ENCODE peak calls at places on chromosomes 6 and 20, in eight cellular contexts. One of them, this sample, is unnamed.

GRCh38 chr6:18241208-18241836 is 23.0 kb downstream of the DEK start:
- DNase-seq in NT2/D1: no peak
- DNase-seq in psoas muscle: no peak
- DNase-seq in kidney: no peak
- DNase-seq in stomach: no peak
- DNase-seq in heart left ventricle: no peak
- DNase-seq in HCT116: peak; percentile 59
- DNase-seq in IMR-90: peak; percentile 38
- DNase-seq in this sample: no peak

GRCh38 chr6:47419621-47420020 is 58.0 kb upstream of the CD2AP start:
- DNase-seq in NT2/D1: no peak
- DNase-seq in psoas muscle: no peak
- DNase-seq in kidney: no peak
- DNase-seq in stomach: no peak
- DNase-seq in heart left ventricle: no peak
- DNase-seq in HCT116: no peak
- DNase-seq in IMR-90: no peak
- DNase-seq in this sample: no peak

GRCh38 chr20:33733654-33734576 is 2.1 kb downstream of the ZNF341 start:
- DNase-seq in NT2/D1: no peak
- DNase-seq in psoas muscle: no peak
- DNase-seq in kidney: no peak
- DNase-seq in stomach: peak; percentile 32
- DNase-seq in heart left ventricle: no peak
- DNase-seq in HCT116: no peak
- DNase-seq in IMR-90: peak; percentile 64
- DNase-seq in this sample: no peak

GRCh38 chr6:14278000-14278399 is 160.4 kb downstream of the CD83 start:
- DNase-seq in NT2/D1: no peak
- DNase-seq in psoas muscle: no peak
- DNase-seq in kidney: no peak
- DNase-seq in stomach: no peak
- DNase-seq in heart left ventricle: no peak
- DNase-seq in HCT116: no peak
- DNase-seq in IMR-90: peak; percentile 8
- DNase-seq in this sample: no peak

GRCh38 chr6:158870418-158870957 is 51.3 kb upstream of the EZR start:
- DNase-seq in NT2/D1: no peak
- DNase-seq in psoas muscle: no peak
- DNase-seq in kidney: no peak
- DNase-seq in stomach: no peak
- DNase-seq in heart left ventricle: no peak
- DNase-seq in HCT116: no peak
- DNase-seq in IMR-90: no peak
- DNase-seq in this sample: no peak

GRCh38 chr6:21739838-21740237 is 146.3 kb downstream of the SOX4 start:
- DNase-seq in NT2/D1: no peak
- DNase-seq in psoas muscle: no peak
- DNase-seq in kidney: no peak
- DNase-seq in stomach: no peak
- DNase-seq in heart left ventricle: no peak
- DNase-seq in HCT116: no peak
- DNase-seq in IMR-90: no peak
- DNase-seq in this sample: no peak

GRCh38 chr20:20363449-20364015 is 4.4 kb upstream of the INSM1 start:
- DNase-seq in NT2/D1: no peak
- DNase-seq in psoas muscle: no peak
- DNase-seq in kidney: no peak
- DNase-seq in stomach: no peak
- DNase-seq in heart left ventricle: no peak
- DNase-seq in HCT116: no peak
- DNase-seq in IMR-90: no peak
- DNase-seq in this sample: no peak

GRCh38 chr20:24100370-24101011 is 111.9 kb upstream of the GGTLC1 start:
- DNase-seq in NT2/D1: peak; percentile 15
- DNase-seq in psoas muscle: no peak
- DNase-seq in kidney: no peak
- DNase-seq in stomach: peak; percentile 32
- DNase-seq in heart left ventricle: no peak
- DNase-seq in HCT116: peak; percentile 18
- DNase-seq in IMR-90: peak; percentile 47
- DNase-seq in this sample: no peak

GRCh38 chr6:105364243-105364642 is 38.6 kb downstream of the PREP start:
- DNase-seq in NT2/D1: no peak
- DNase-seq in psoas muscle: no peak
- DNase-seq in kidney: no peak
- DNase-seq in stomach: no peak
- DNase-seq in heart left ventricle: no peak
- DNase-seq in HCT116: no peak
- DNase-seq in IMR-90: no peak
- DNase-seq in this sample: peak; percentile 19

GRCh38 chr6:158061361-158061708 is 79.7 kb downstream of the SYNJ2 start:
- DNase-seq in NT2/D1: no peak
- DNase-seq in psoas muscle: no peak
- DNase-seq in kidney: peak; percentile 73
- DNase-seq in stomach: no peak
- DNase-seq in heart left ventricle: no peak
- DNase-seq in HCT116: no peak
- DNase-seq in IMR-90: no peak
- DNase-seq in this sample: no peak

GRCh38 chr20:38073307-38074010 is 39.9 kb downstream of the RPRD1B start:
- DNase-seq in NT2/D1: peak; percentile 57
- DNase-seq in psoas muscle: no peak
- DNase-seq in kidney: no peak
- DNase-seq in stomach: peak; percentile 28
- DNase-seq in heart left ventricle: no peak
- DNase-seq in HCT116: peak; percentile 24
- DNase-seq in IMR-90: peak; percentile 98
- DNase-seq in this sample: peak; percentile 42

GRCh38 chr6:170137176-170137891 is 153.5 kb downstream of the DLL1 start:
- DNase-seq in NT2/D1: no peak
- DNase-seq in psoas muscle: peak; percentile 76
- DNase-seq in kidney: peak; percentile 92
- DNase-seq in stomach: peak; percentile 25
- DNase-seq in heart left ventricle: peak; percentile 64
- DNase-seq in HCT116: no peak
- DNase-seq in IMR-90: no peak
- DNase-seq in this sample: peak; percentile 44

GRCh38 chr6:34350100-34350936 is 42.2 kb downstream of the NUDT3 start:
- DNase-seq in NT2/D1: no peak
- DNase-seq in psoas muscle: no peak
- DNase-seq in kidney: no peak
- DNase-seq in stomach: no peak
- DNase-seq in heart left ventricle: no peak
- DNase-seq in HCT116: no peak
- DNase-seq in IMR-90: peak; percentile 31
- DNase-seq in this sample: no peak

GRCh38 chr6:122012576-122012975 is 386.9 kb upstream of the HSF2 start:
- DNase-seq in NT2/D1: no peak
- DNase-seq in psoas muscle: no peak
- DNase-seq in kidney: no peak
- DNase-seq in stomach: no peak
- DNase-seq in heart left ventricle: no peak
- DNase-seq in HCT116: no peak
- DNase-seq in IMR-90: peak; percentile 31
- DNase-seq in this sample: no peak

GRCh38 chr20:52076164-52076563 is 115.4 kb downstream of the ZFP64 start:
- DNase-seq in NT2/D1: no peak
- DNase-seq in psoas muscle: no peak
- DNase-seq in kidney: no peak
- DNase-seq in stomach: no peak
- DNase-seq in heart left ventricle: no peak
- DNase-seq in HCT116: no peak
- DNase-seq in IMR-90: peak; percentile 7
- DNase-seq in this sample: no peak

GRCh38 chr6:158660331-158660730 is 10.5 kb downstream of the SYTL3 start:
- DNase-seq in NT2/D1: no peak
- DNase-seq in psoas muscle: no peak
- DNase-seq in kidney: peak; percentile 20
- DNase-seq in stomach: peak; percentile 52
- DNase-seq in heart left ventricle: no peak
- DNase-seq in HCT116: no peak
- DNase-seq in IMR-90: no peak
- DNase-seq in this sample: no peak

GRCh38 chr6:30681696-30682180 is 4.7 kb downstream of the PPP1R18 start:
- DNase-seq in NT2/D1: no peak
- DNase-seq in psoas muscle: no peak
- DNase-seq in kidney: peak; percentile 2
- DNase-seq in stomach: no peak
- DNase-seq in heart left ventricle: no peak
- DNase-seq in HCT116: no peak
- DNase-seq in IMR-90: no peak
- DNase-seq in this sample: no peak

GRCh38 chr6:30683980-30684338 is 2.5 kb downstream of the PPP1R18 start:
- DNase-seq in NT2/D1: no peak
- DNase-seq in psoas muscle: no peak
- DNase-seq in kidney: peak; percentile 70
- DNase-seq in stomach: no peak
- DNase-seq in heart left ventricle: no peak
- DNase-seq in HCT116: no peak
- DNase-seq in IMR-90: no peak
- DNase-seq in this sample: no peak

GRCh38 chr6:30683137-30683979 is 3.1 kb downstream of the PPP1R18 start:
- DNase-seq in NT2/D1: no peak
- DNase-seq in psoas muscle: peak; percentile 57
- DNase-seq in kidney: peak; percentile 61
- DNase-seq in stomach: no peak
- DNase-seq in heart left ventricle: no peak
- DNase-seq in HCT116: no peak
- DNase-seq in IMR-90: no peak
- DNase-seq in this sample: no peak

GRCh38 chr6:30684386-30685156 is 1.9 kb downstream of the PPP1R18 start:
- DNase-seq in NT2/D1: no peak
- DNase-seq in psoas muscle: peak; percentile 77
- DNase-seq in kidney: peak; percentile 82
- DNase-seq in stomach: peak; percentile 38
- DNase-seq in heart left ventricle: peak; percentile 84
- DNase-seq in HCT116: no peak
- DNase-seq in IMR-90: peak; percentile 44
- DNase-seq in this sample: no peak

GRCh38 chr6:30682181-30683117 is 4.0 kb downstream of the PPP1R18 start:
- DNase-seq in NT2/D1: no peak
- DNase-seq in psoas muscle: peak; percentile 89
- DNase-seq in kidney: peak; percentile 94
- DNase-seq in stomach: peak; percentile 72
- DNase-seq in heart left ventricle: peak; percentile 93
- DNase-seq in HCT116: no peak
- DNase-seq in IMR-90: peak; percentile 95
- DNase-seq in this sample: peak; percentile 52
- H3K4me1 ChIP-seq in NT2/D1: peaks cover 12% of the 10 kb centered on the region
- H3K4me1 ChIP-seq in psoas muscle: peaks cover 9% of the 10 kb centered on the region
- H3K4me1 ChIP-seq in kidney: peaks cover 19% of the 10 kb centered on the region
- H3K4me1 ChIP-seq in stomach: peaks cover 35% of the 10 kb centered on the region
- H3K4me1 ChIP-seq in heart left ventricle: peaks cover 35% of the 10 kb centered on the region
- H3K4me1 ChIP-seq in HCT116: peaks cover 37% of the 10 kb centered on the region
- H3K4me1 ChIP-seq in IMR-90: peaks cover 14% of the 10 kb centered on the region
- H3K4me1 ChIP-seq in this sample: peaks cover 23% of the 10 kb centered on the region

GRCh38 chr20:36830791-36831691 is 44.9 kb upstream of the TLDC2 start:
- DNase-seq in NT2/D1: no peak
- DNase-seq in psoas muscle: peak; percentile 79
- DNase-seq in kidney: no peak
- DNase-seq in stomach: no peak
- DNase-seq in heart left ventricle: peak; percentile 84
- DNase-seq in HCT116: no peak
- DNase-seq in IMR-90: peak; percentile 23
- DNase-seq in this sample: peak; percentile 34
- H3K4me1 ChIP-seq in NT2/D1: peaks cover 17% of the 10 kb centered on the region
- H3K4me1 ChIP-seq in psoas muscle: peaks cover 19% of the 10 kb centered on the region
- H3K4me1 ChIP-seq in kidney: peaks cover 20% of the 10 kb centered on the region
- H3K4me1 ChIP-seq in stomach: peaks cover 40% of the 10 kb centered on the region
- H3K4me1 ChIP-seq in heart left ventricle: peaks cover 48% of the 10 kb centered on the region
- H3K4me1 ChIP-seq in HCT116: peaks cover 29% of the 10 kb centered on the region
- H3K4me1 ChIP-seq in IMR-90: peaks cover 42% of the 10 kb centered on the region
- H3K4me1 ChIP-seq in this sample: peaks cover 41% of the 10 kb centered on the region

GRCh38 chr6:75379536-75379935 is 94.9 kb upstream of the TMEM30A start:
- DNase-seq in NT2/D1: no peak
- DNase-seq in psoas muscle: no peak
- DNase-seq in kidney: no peak
- DNase-seq in stomach: no peak
- DNase-seq in heart left ventricle: no peak
- DNase-seq in HCT116: no peak
- DNase-seq in IMR-90: no peak
- DNase-seq in this sample: no peak

GRCh38 chr6:75378101-75378500 is 93.5 kb upstream of the TMEM30A start:
- DNase-seq in NT2/D1: no peak
- DNase-seq in psoas muscle: no peak
- DNase-seq in kidney: no peak
- DNase-seq in stomach: no peak
- DNase-seq in heart left ventricle: no peak
- DNase-seq in HCT116: no peak
- DNase-seq in IMR-90: no peak
- DNase-seq in this sample: no peak

GRCh38 chr6:75376347-75377024 is 91.9 kb upstream of the TMEM30A start:
- DNase-seq in NT2/D1: no peak
- DNase-seq in psoas muscle: no peak
- DNase-seq in kidney: no peak
- DNase-seq in stomach: no peak
- DNase-seq in heart left ventricle: no peak
- DNase-seq in HCT116: no peak
- DNase-seq in IMR-90: peak; percentile 60
- DNase-seq in this sample: no peak

GRCh38 chr6:75374913-75375530 is 90.4 kb upstream of the TMEM30A start:
- DNase-seq in NT2/D1: peak; percentile 74
- DNase-seq in psoas muscle: no peak
- DNase-seq in kidney: no peak
- DNase-seq in stomach: no peak
- DNase-seq in heart left ventricle: peak; percentile 58
- DNase-seq in HCT116: no peak
- DNase-seq in IMR-90: no peak
- DNase-seq in this sample: peak; percentile 19

DNA sequence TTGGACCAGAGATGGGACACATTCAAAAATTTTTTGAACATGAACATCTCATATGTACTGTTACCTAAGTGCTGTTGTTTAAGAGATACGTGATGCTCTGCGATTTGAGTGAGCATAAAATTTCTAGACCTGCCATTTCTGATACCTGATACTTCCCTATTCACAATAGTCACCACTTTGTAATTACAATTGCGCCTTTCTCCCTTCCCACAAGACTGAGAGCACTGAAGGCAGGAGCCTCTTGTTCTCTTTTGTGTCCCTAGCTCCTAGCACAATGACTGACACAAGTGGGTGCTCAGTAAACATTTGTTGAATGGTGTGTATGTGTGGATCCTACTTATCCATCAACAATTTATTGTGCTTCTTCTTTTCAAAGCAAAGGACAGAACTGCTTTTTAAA is 92.8 kb upstream of the TMEM30A start:
- DNase-seq in NT2/D1: no peak
- DNase-seq in psoas muscle: no peak
- DNase-seq in kidney: no peak
- DNase-seq in stomach: no peak
- DNase-seq in heart left ventricle: no peak
- DNase-seq in HCT116: no peak
- DNase-seq in IMR-90: no peak
- DNase-seq in this sample: no peak
- H3K4me1 ChIP-seq in NT2/D1: no peaks in the 10 kb centered on the region
- H3K4me1 ChIP-seq in psoas muscle: peaks cover 33% of the 10 kb centered on the region
- H3K4me1 ChIP-seq in kidney: no peaks in the 10 kb centered on the region
- H3K4me1 ChIP-seq in stomach: no peaks in the 10 kb centered on the region
- H3K4me1 ChIP-seq in heart left ventricle: peaks cover 23% of the 10 kb centered on the region
- H3K4me1 ChIP-seq in HCT116: no peaks in the 10 kb centered on the region
- H3K4me1 ChIP-seq in IMR-90: peaks cover 4% of the 10 kb centered on the region
- H3K4me1 ChIP-seq in this sample: peaks cover 39% of the 10 kb centered on the region

GRCh38 chr6:138539882-138540281 is 40.6 kb upstream of the NHSL1 start:
- DNase-seq in NT2/D1: no peak
- DNase-seq in psoas muscle: no peak
- DNase-seq in kidney: no peak
- DNase-seq in stomach: no peak
- DNase-seq in heart left ventricle: no peak
- DNase-seq in HCT116: no peak
- DNase-seq in IMR-90: peak; percentile 38
- DNase-seq in this sample: no peak
- H3K4me1 ChIP-seq in NT2/D1: no peaks in the 10 kb centered on the region
- H3K4me1 ChIP-seq in psoas muscle: no peaks in the 10 kb centered on the region
- H3K4me1 ChIP-seq in kidney: no peaks in the 10 kb centered on the region
- H3K4me1 ChIP-seq in stomach: peaks cover 45% of the 10 kb centered on the region
- H3K4me1 ChIP-seq in heart left ventricle: peaks cover 34% of the 10 kb centered on the region
- H3K4me1 ChIP-seq in HCT116: no peaks in the 10 kb centered on the region
- H3K4me1 ChIP-seq in IMR-90: peaks cover 26% of the 10 kb centered on the region
- H3K4me1 ChIP-seq in this sample: no peaks in the 10 kb centered on the region